ENCODE peak calls at places on chromosomes 2 and 18, in five cellular contexts. One of them, this sample, is unnamed. For H3K4me1, the result is how much of the 10 kb centered on the place peaks cover.

GRCh38 chr2:9477914-9478313 is 3.6 kb downstream of the IAH1 start:
- DNase-seq in right lobe of liver: no peak
- DNase-seq in kidney: no peak
- DNase-seq in fibroblast of lung: no peak
- DNase-seq in thoracic aorta: no peak
- DNase-seq in this sample: no peak

GRCh38 chr2:111121028-111121872 is 536 bp downstream of the BCL2L11 start:
- DNase-seq in right lobe of liver: peak
- DNase-seq in kidney: peak
- DNase-seq in fibroblast of lung: peak
- DNase-seq in thoracic aorta: no peak
- DNase-seq in this sample: peak

GRCh38 chr2:178397002-178397605 is 53.9 kb downstream of the PRKRA start:
- DNase-seq in right lobe of liver: no peak
- DNase-seq in kidney: no peak
- DNase-seq in fibroblast of lung: peak
- DNase-seq in thoracic aorta: no peak
- DNase-seq in this sample: no peak

GRCh38 chr2:145723872-145724271 is 1204.0 kb upstream of the ZEB2 start:
- DNase-seq in right lobe of liver: no peak
- DNase-seq in kidney: no peak
- DNase-seq in fibroblast of lung: no peak
- DNase-seq in thoracic aorta: no peak
- DNase-seq in this sample: no peak

GRCh38 chr2:43370705-43371104 is 144.3 kb upstream of the ZFP36L2 start:
- DNase-seq in right lobe of liver: no peak
- DNase-seq in kidney: no peak
- DNase-seq in fibroblast of lung: no peak
- DNase-seq in thoracic aorta: no peak
- DNase-seq in this sample: no peak

GRCh38 chr2:188404341-188405004 is 112.8 kb downstream of the GULP1 start:
- DNase-seq in right lobe of liver: no peak
- DNase-seq in kidney: peak
- DNase-seq in fibroblast of lung: peak
- DNase-seq in thoracic aorta: no peak
- DNase-seq in this sample: no peak

GRCh38 chr2:238857929-238858328 is 10.0 kb downstream of the TWIST2 start:
- DNase-seq in right lobe of liver: no peak
- DNase-seq in kidney: no peak
- DNase-seq in fibroblast of lung: no peak
- DNase-seq in thoracic aorta: no peak
- DNase-seq in this sample: no peak

GRCh38 chr2:54666741-54667639 is 56.5 kb upstream of the EML6 start:
- DNase-seq in right lobe of liver: peak
- DNase-seq in kidney: no peak
- DNase-seq in fibroblast of lung: peak
- DNase-seq in thoracic aorta: no peak
- DNase-seq in this sample: no peak

GRCh38 chr2:132593171-132593570 is 76.8 kb downstream of the LYPD1 start:
- DNase-seq in right lobe of liver: no peak
- DNase-seq in kidney: no peak
- DNase-seq in fibroblast of lung: no peak
- DNase-seq in thoracic aorta: no peak
- DNase-seq in this sample: no peak

GRCh38 chr2:165196411-165196810 is 7.4 kb downstream of the SCN3A start:
- DNase-seq in right lobe of liver: no peak
- DNase-seq in kidney: no peak
- DNase-seq in fibroblast of lung: no peak
- DNase-seq in thoracic aorta: no peak
- DNase-seq in this sample: no peak

GRCh38 chr2:112811841-112812306 is 24.7 kb downstream of the IL1B start:
- DNase-seq in right lobe of liver: no peak
- DNase-seq in kidney: no peak
- DNase-seq in fibroblast of lung: peak
- DNase-seq in thoracic aorta: no peak
- DNase-seq in this sample: no peak

GRCh38 chr2:142876423-142876822 is 1.0 kb upstream of the KYNU start:
- DNase-seq in right lobe of liver: no peak
- DNase-seq in kidney: no peak
- DNase-seq in fibroblast of lung: peak
- DNase-seq in thoracic aorta: no peak
- DNase-seq in this sample: no peak

GRCh38 chr18:13999266-13999665 is 83.9 kb upstream of the MC2R start:
- DNase-seq in right lobe of liver: no peak
- DNase-seq in kidney: no peak
- DNase-seq in fibroblast of lung: no peak
- DNase-seq in thoracic aorta: no peak
- DNase-seq in this sample: no peak

GRCh38 chr18:29383311-29384273 is 1206.7 kb upstream of the CDH2 start:
- DNase-seq in right lobe of liver: no peak
- DNase-seq in kidney: no peak
- DNase-seq in fibroblast of lung: peak
- DNase-seq in thoracic aorta: no peak
- DNase-seq in this sample: no peak

GRCh38 chr2:240424341-240425235 is 10.9 kb upstream of the GPC1 start:
- DNase-seq in right lobe of liver: peak
- DNase-seq in kidney: peak
- DNase-seq in fibroblast of lung: no peak
- DNase-seq in thoracic aorta: no peak
- DNase-seq in this sample: peak

GRCh38 chr2:113255140-113256070 is 23.3 kb downstream of the PAX8 start:
- DNase-seq in right lobe of liver: no peak
- DNase-seq in kidney: no peak
- DNase-seq in fibroblast of lung: no peak
- DNase-seq in thoracic aorta: no peak
- DNase-seq in this sample: no peak

GRCh38 chr18:40821596-40822243 is 1133.3 kb upstream of the PIK3C3 start:
- DNase-seq in right lobe of liver: no peak
- DNase-seq in kidney: no peak
- DNase-seq in fibroblast of lung: no peak
- DNase-seq in thoracic aorta: no peak
- DNase-seq in this sample: peak

GRCh38 chr18:40824291-40824690 is 1130.7 kb upstream of the PIK3C3 start:
- DNase-seq in right lobe of liver: no peak
- DNase-seq in kidney: no peak
- DNase-seq in fibroblast of lung: no peak
- DNase-seq in thoracic aorta: no peak
- DNase-seq in this sample: no peak
- TF ChIP-seq CTCF in right lobe of liver: no peak
- TF ChIP-seq CTCF in kidney: no peak
- TF ChIP-seq CTCF in fibroblast of lung: no peak
- TF ChIP-seq CTCF in thoracic aorta: no peak
- TF ChIP-seq CTCF in this sample: no peak

GRCh38 chr2:96113367-96113677 is 3.0 kb downstream of the ADRA2B start:
- DNase-seq in right lobe of liver: no peak
- DNase-seq in kidney: peak
- DNase-seq in fibroblast of lung: no peak
- DNase-seq in thoracic aorta: no peak
- DNase-seq in this sample: no peak
- H3K4me1 ChIP-seq in right lobe of liver: under half
- H3K4me1 ChIP-seq in kidney: under half
- H3K4me1 ChIP-seq in fibroblast of lung: under half
- H3K4me1 ChIP-seq in thoracic aorta: under half
- H3K4me1 ChIP-seq in this sample: under half

GRCh38 chr2:32484907-32485306 is 128.1 kb downstream of the BIRC6 start:
- DNase-seq in right lobe of liver: no peak
- DNase-seq in kidney: no peak
- DNase-seq in fibroblast of lung: peak
- DNase-seq in thoracic aorta: no peak
- DNase-seq in this sample: no peak

GRCh38 chr2:32479993-32480392 is 123.2 kb downstream of the BIRC6 start:
- DNase-seq in right lobe of liver: no peak
- DNase-seq in kidney: no peak
- DNase-seq in fibroblast of lung: no peak
- DNase-seq in thoracic aorta: no peak
- DNase-seq in this sample: no peak

GRCh38 chr2:32474391-32474790 is 117.6 kb downstream of the BIRC6 start:
- DNase-seq in right lobe of liver: no peak
- DNase-seq in kidney: no peak
- DNase-seq in fibroblast of lung: peak
- DNase-seq in thoracic aorta: no peak
- DNase-seq in this sample: no peak

GRCh38 chr2:32482466-32482865 is 125.6 kb downstream of the BIRC6 start:
- DNase-seq in right lobe of liver: no peak
- DNase-seq in kidney: no peak
- DNase-seq in fibroblast of lung: peak
- DNase-seq in thoracic aorta: no peak
- DNase-seq in this sample: no peak

DNA sequence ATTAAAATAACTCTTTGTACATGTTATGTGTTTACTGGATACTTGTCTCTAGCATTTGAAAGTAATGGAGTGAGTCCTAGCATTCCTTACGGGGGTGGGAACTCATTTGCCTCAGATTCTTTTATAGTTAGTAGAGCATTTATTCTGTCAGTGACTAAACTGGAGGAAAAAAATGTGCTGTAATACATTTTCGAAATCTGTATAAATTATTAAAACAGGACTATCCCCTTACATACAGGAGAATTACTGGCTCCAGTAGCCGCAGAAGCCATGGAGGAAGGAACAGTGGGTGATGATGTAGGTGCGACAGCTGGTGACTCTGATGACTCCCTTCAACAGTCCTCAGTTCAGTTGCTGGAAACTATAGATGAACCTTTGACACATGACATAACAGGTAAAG is 122.4 kb downstream of the BIRC6 start:
- DNase-seq in right lobe of liver: no peak
- DNase-seq in kidney: no peak
- DNase-seq in fibroblast of lung: peak
- DNase-seq in thoracic aorta: no peak
- DNase-seq in this sample: no peak
- H3K27ac ChIP-seq in right lobe of liver: no peak
- H3K27ac ChIP-seq in kidney: no peak
- H3K27ac ChIP-seq in fibroblast of lung: no peak
- H3K27ac ChIP-seq in thoracic aorta: no peak
- H3K27ac ChIP-seq in this sample: no peak

DNA sequence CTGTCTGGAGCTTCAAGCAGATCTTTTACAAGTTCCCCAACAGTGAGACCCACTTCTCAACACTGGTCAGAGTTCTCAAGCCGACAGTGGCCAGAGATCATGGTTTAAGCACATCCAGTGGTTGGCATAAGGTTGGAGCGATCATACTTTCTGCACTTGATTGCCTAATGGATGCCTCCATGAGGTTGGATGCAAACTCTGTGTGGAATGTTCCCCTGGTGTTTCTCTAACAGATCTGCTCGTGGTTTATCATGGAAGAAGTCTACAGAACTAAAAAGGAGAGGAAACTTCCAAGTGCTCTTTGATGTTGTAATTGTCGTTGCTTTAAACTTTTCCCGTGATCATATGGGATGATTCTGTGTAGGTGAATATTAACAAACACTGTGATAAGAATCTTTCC is 60.7 kb downstream of the SH3RF3 start:
- DNase-seq in right lobe of liver: no peak
- DNase-seq in kidney: no peak
- DNase-seq in fibroblast of lung: no peak
- DNase-seq in thoracic aorta: no peak
- DNase-seq in this sample: no peak
- TF ChIP-seq CTCF in right lobe of liver: no peak
- TF ChIP-seq CTCF in kidney: no peak
- TF ChIP-seq CTCF in fibroblast of lung: no peak
- TF ChIP-seq CTCF in thoracic aorta: no peak
- TF ChIP-seq CTCF in this sample: no peak

GRCh38 chr2:227456141-227456540 is 15.8 kb upstream of the AGFG1 start:
- DNase-seq in right lobe of liver: no peak
- DNase-seq in kidney: no peak
- DNase-seq in fibroblast of lung: no peak
- DNase-seq in thoracic aorta: no peak
- DNase-seq in this sample: no peak
- H3K4me1 ChIP-seq in right lobe of liver: under half
- H3K4me1 ChIP-seq in kidney: under half
- H3K4me1 ChIP-seq in fibroblast of lung: under half
- H3K4me1 ChIP-seq in thoracic aorta: under half
- H3K4me1 ChIP-seq in this sample: under half

DNA sequence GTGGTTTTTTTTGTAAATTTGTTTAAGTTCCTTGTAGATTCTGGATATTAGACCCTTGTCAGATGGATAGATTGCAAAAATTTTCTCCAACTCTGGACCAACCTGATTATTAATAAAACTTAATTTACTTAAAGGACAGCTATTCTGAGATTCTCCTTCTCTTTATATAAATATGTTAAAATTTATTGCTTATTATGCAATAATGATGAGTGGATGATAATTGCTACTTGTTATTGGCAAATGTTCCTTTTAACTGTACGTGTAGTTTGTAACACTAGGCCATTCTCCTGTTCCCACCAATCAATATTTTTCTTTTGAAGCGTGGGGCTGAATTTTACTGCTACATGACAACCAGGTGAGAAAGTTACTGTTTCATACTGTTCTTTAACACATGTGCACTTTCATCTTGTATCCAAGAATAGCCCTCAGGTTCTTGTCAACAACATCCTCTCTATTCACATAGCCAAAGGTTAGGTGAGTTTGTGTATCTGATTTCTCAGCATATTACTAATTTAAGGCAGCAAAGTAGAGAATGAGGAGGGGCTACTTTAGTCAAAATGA is 16.6 kb upstream of the STK17B start:
- DNase-seq in right lobe of liver: no peak
- DNase-seq in kidney: no peak
- DNase-seq in fibroblast of lung: no peak
- DNase-seq in thoracic aorta: no peak
- DNase-seq in this sample: no peak
- H3K27ac ChIP-seq in right lobe of liver: no peak
- H3K27ac ChIP-seq in kidney: no peak
- H3K27ac ChIP-seq in fibroblast of lung: no peak
- H3K27ac ChIP-seq in thoracic aorta: no peak
- H3K27ac ChIP-seq in this sample: no peak

DNA sequence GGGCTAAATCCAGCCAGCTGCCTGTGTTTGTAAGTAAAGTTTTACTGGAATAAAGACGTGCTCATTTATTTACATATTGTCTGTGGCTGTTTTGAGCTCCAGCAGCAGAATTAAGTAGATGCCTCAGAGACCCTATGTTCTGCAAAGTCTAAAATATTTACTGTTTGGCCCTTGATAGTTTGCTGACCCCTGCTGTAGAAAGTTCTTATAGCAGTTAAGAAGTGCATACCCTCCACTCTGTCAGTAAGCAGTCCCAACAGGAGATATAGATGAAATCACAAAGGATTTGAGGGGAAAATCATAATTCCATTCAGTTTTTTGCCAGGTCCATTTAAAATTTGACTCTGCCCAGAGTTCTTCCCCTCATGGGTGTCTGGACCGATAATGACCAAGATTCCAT is 50.1 kb upstream of the ITM2C start:
- DNase-seq in right lobe of liver: no peak
- DNase-seq in kidney: no peak
- DNase-seq in fibroblast of lung: peak
- DNase-seq in thoracic aorta: no peak
- DNase-seq in this sample: no peak
- TF ChIP-seq CTCF in right lobe of liver: peak
- TF ChIP-seq CTCF in kidney: peak
- TF ChIP-seq CTCF in fibroblast of lung: peak
- TF ChIP-seq CTCF in thoracic aorta: peak
- TF ChIP-seq CTCF in this sample: peak